ENCODE peak calls at places on chromosomes 1 and 21, in six cellular contexts. H is Panc1, A is aorta, G is neuronal stem cell, U is choroid plexus epithelial cell, L is fibroblast of pulmonary artery. J is an unnamed sample.

GRCh38 chr1:31155216-31155806 is 84.4 kb downstream of the NKAIN1 start:
- DNase-seq in H (no peak), A (peak), G (peak), U (peak), L (peak), J (no peak)

GRCh38 chr1:9081473-9081872 is 12.0 kb upstream of the SLC2A5 start:
- DNase-seq in H (no peak), A (no peak), G (no peak), U (no peak), L (no peak), J (no peak)

GRCh38 chr1:17984510-17985085 is 123.0 kb upstream of the IGSF21 start:
- DNase-seq in H (no peak), A (no peak), G (peak), U (peak), L (peak), J (no peak)

GRCh38 chr1:78081980-78082860 is 36.5 kb downstream of the GIPC2 start:
- DNase-seq in H (no peak), A (no peak), G (no peak), U (peak), L (peak), J (no peak)

GRCh38 chr1:219697667-219698066 is 84.8 kb upstream of the ZC3H11B start:
- DNase-seq in H (no peak), A (no peak), G (no peak), U (no peak), L (no peak), J (no peak)

GRCh38 chr21:35476616-35477395 is 427.7 kb upstream of the RUNX1 start:
- DNase-seq in H (no peak), A (no peak), G (no peak), U (peak), L (peak), J (no peak)

GRCh38 chr1:1283821-1284220 is 3.6 kb downstream of the SCNN1D start:
- DNase-seq in H (no peak), A (no peak), G (no peak), U (no peak), L (no peak), J (no peak)

GRCh38 chr1:70509996-70510876 is 99.2 kb downstream of the CTH start:
- DNase-seq in H (peak), A (no peak), G (peak), U (peak), L (peak), J (peak)

GRCh38 chr1:159775716-159776115 is 5.0 kb upstream of the DUSP23 start:
- DNase-seq in H (no peak), A (no peak), G (no peak), U (peak), L (peak), J (no peak)

GRCh38 chr1:10904396-10905358 is 107.8 kb upstream of the TARDBP start:
- DNase-seq in H (no peak), A (peak), G (no peak), U (no peak), L (peak), J (no peak)

GRCh38 chr1:188615321-188615720 is 1786.6 kb downstream of the PLA2G4A start:
- DNase-seq in H (no peak), A (no peak), G (no peak), U (peak), L (peak), J (peak)

GRCh38 chr1:107250169-107250568 is 109.3 kb downstream of the NTNG1 start:
- DNase-seq in H (no peak), A (no peak), G (no peak), U (no peak), L (no peak), J (no peak)

GRCh38 chr1:116373451-116374339 is 651 bp downstream of the ATP1A1 start:
- DNase-seq in H (no peak), A (peak), G (peak), U (peak), L (peak), J (no peak)

GRCh38 chr1:157410457-157410856 is 141.9 kb downstream of the FCRL5 start:
- DNase-seq in H (no peak), A (no peak), G (no peak), U (no peak), L (no peak), J (no peak)

GRCh38 chr1:87336623-87337067 is 8.0 kb downstream of the LMO4 start:
- DNase-seq in H (no peak), A (no peak), G (no peak), U (no peak), L (no peak), J (no peak)

GRCh38 chr1:18575620-18576019 is 55.0 kb upstream of the PAX7 start:
- DNase-seq in H (no peak), A (peak), G (peak), U (peak), L (peak), J (no peak)

GRCh38 chr1:54981466-54981865 is 1.0 kb downstream of the TMEM61 start:
- DNase-seq in H (no peak), A (no peak), G (no peak), U (no peak), L (no peak), J (no peak)
- H3K4me3 ChIP-seq in H (no peak), A (no peak), G (no peak), U (no peak), L (no peak), J (no peak)

DNA sequence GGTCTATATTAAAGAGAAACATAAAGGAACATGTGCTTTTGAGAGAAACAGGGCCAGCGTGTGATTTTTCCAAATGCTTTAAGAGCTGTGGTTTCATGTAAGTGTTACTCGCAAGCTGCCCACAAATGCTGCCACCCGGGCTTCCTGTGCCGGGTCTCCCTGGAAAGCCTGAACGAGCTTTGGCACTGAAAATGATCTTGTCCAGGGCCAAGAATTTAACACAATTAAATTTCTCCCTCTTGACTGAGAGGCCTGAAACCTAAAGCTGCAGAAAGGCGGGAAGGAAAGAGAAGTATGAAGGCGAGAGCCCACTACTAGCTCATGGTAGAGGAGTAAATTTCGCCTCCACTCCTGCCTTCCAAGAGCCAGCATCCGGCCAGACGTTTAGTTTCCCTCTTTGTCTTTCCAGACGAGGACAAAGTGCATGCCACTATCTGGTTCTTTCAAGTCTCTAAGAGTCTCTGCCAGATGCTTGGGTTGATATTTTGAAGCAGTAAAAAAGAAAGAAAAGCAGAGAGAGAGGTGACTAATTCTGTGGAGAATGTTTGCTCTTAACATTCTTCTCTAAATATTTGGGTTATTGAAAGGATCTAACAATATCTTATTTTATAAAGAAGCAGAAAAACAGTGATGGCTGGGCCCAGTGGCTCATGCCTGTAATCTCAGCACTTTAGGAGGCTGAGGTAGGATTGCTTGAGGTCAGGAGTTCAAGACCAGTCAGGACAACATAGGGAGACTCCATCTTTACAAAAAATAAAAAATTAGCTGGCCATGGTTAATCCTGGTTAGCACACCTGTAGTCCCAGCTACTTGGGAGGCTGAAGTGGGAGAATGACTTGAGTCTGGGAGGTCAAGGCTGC is 100.0 kb upstream of the HNRNPU start:
- DNase-seq in H (no peak), A (no peak), G (peak), U (peak), L (peak), J (peak)
- H3K4me3 ChIP-seq in H (peak), A (peak), G (no peak), U (no peak), L (peak), J (peak)

DNA sequence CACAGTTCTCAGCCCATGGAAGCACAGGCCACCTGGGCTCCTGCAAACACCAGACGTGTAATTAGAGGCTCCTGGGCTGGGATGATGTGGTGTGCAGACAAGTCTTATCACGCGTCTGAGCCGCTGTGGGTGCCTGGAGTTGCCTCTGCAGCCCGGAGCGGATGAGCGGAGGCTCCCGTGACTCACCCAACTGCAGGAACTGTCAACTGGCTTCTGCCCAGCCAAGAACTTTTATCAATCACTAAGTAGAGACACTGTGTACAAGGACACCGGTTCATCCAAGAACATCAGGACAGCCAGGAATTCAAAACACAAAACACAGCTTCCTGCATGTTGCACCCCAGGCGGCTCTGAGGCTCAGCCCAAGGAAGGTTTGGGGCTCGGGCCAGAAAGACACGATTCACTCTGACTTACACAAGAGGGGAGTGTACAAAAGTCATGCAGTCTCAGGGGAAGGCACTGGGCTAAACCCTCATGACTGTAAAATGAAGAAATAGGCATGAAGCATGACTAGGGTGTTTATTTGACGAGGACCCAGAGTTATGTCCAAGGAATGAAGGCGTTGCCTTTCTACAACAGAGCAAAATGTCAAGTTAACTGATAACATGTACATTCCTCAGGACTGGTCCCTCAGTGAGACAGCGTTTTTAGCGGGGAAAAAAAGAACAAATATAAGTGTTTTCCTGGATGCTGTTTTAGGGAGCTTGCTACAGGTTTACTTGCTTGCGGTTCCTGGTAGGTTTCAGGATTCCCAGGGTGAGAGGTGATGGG is 21.1 kb downstream of the ERRFI1 start:
- DNase-seq in H (no peak), A (peak), G (no peak), U (peak), L (peak), J (peak)
- H3K4me3 ChIP-seq in H (no peak), A (no peak), G (no peak), U (no peak), L (no peak), J (no peak)

GRCh38 chr1:235011599-235012435 is 116.8 kb downstream of the TOMM20 start:
- DNase-seq in H (no peak), A (peak), G (no peak), U (peak), L (peak), J (peak)
- H3K4me3 ChIP-seq in H (no peak), A (no peak), G (no peak), U (peak), L (peak), J (no peak)

DNA sequence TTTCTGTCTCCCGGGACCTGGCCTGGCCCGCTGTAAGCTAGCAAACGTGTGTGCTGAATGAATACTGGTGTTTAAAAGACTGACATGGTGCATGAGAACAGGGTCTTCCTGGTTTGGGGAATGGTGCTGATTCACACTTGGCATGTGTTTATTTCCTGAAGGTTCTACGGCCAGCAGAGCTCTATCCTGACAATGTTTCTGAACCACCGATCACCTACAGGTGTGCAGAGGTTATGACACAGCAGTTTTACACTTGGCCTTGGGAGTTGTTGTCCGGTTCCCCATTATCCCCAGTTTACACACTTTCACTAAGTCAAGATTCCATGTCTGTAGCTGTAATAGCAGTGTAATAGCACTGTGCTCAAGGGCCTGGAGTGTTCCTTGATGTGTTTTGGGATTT is 127.3 kb downstream of the ROR1 start:
- DNase-seq in H (no peak), A (no peak), G (no peak), U (no peak), L (no peak), J (no peak)
- H3K4me3 ChIP-seq in H (no peak), A (no peak), G (no peak), U (no peak), L (no peak), J (no peak)

DNA sequence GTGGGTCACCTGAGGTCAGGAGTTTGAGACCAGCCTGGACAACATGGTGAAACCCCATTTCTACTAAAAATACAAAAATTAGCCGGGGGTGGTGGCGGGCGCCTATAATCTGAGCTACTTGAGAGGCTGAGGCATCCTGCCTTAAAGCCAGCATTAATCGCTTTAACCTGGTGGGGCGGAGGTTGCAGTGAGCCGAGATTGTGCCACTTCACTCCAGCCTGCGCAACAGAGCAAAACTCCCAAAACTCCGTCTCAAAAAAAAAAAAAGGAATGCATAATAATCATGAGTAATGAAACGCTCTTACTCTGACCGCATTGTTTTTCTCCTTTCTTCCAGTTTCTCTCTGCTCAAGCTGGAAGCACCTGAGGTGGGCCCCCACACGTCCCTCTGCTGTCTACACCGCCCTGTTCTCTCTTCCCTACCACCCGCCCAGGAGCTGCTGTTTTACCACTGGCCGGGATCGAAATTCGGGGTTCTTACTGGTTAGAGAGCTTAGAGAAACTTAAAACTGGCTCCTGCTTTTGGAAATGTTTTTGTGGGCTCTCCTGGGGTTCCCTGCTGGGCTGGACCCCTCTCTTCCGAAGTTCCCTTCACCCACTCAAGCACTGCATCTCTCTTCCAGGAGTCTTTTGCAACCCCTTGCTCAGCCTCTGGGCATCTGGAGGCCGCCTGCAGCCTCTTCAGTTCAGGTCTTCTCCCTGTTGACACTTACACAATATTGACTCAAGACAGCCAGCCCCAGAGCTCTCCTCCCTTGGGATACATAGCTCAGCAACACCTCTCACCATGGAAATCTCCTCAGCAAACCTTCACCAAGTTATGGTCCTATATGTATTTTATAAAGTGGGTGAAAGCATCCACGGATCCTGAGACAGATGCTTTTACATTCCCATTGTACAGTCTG is 62.5 kb downstream of the FAM163A start:
- DNase-seq in H (no peak), A (peak), G (no peak), U (peak), L (no peak), J (no peak)
- H3K4me3 ChIP-seq in H (no peak), A (no peak), G (no peak), U (no peak), L (no peak), J (no peak)

GRCh38 chr21:42039911-42040351 is 29.8 kb upstream of the ZBTB21 start:
- DNase-seq in H (no peak), A (peak), G (no peak), U (peak), L (peak), J (peak)
- H3K4me3 ChIP-seq in H (no peak), A (no peak), G (no peak), U (no peak), L (no peak), J (peak)

GRCh38 chr1:165355221-165355976 is 1.1 kb downstream of the LMX1A start:
- DNase-seq in H (no peak), A (no peak), G (no peak), U (no peak), L (no peak), J (no peak)
- H3K4me3 ChIP-seq in H (no peak), A (peak), G (no peak), U (no peak), L (no peak), J (no peak)

GRCh38 chr1:28759257-28759656 is 22.5 kb downstream of the YTHDF2 start:
- DNase-seq in H (no peak), A (no peak), G (no peak), U (no peak), L (no peak), J (no peak)

GRCh38 chr1:28758420-28758819 is 21.7 kb downstream of the YTHDF2 start:
- DNase-seq in H (no peak), A (no peak), G (no peak), U (no peak), L (no peak), J (no peak)

GRCh38 chr1:28756846-28757245 is 20.1 kb downstream of the YTHDF2 start:
- DNase-seq in H (no peak), A (no peak), G (no peak), U (peak), L (peak), J (no peak)

GRCh38 chr1:28751315-28752056 is 14.7 kb downstream of the YTHDF2 start:
- DNase-seq in H (no peak), A (no peak), G (no peak), U (peak), L (peak), J (no peak)

DNA sequence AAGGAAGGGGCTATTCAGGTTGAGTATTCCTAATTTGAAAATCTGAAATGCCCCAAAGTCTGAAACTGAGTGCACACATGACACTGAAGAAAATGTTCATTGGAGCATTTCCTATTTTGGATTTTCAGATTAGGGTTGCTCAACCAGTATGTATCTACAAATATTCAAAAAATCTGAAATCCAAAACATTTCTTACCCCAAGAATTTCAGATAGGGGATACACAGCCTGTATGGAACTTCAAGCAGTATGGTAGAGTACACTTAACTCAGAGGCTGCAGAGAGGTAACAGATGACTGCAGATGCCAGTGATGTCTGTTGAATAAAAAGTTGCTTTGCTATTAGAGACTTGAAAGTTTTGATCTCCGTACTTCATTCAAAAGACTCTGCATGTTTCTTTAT is 19.0 kb downstream of the YTHDF2 start:
- DNase-seq in H (no peak), A (no peak), G (no peak), U (peak), L (peak), J (no peak)
- H3K4me3 ChIP-seq in H (no peak), A (no peak), G (no peak), U (no peak), L (no peak), J (no peak)

GRCh38 chr1:155051777-155052398 is 772 bp downstream of the ADAM15 start:
- DNase-seq in H (no peak), A (peak), G (no peak), U (no peak), L (peak), J (no peak)

GRCh38 chr1:155049651-155050559 is 1.2 kb upstream of the ADAM15 start:
- DNase-seq in H (no peak), A (no peak), G (no peak), U (no peak), L (peak), J (no peak)

GRCh38 chr1:155050560-155051341 is at the start of gene ADAM15:
- DNase-seq in H (no peak), A (peak), G (peak), U (peak), L (peak), J (no peak)

GRCh38 chr1:155051342-155051776 is 243 bp downstream of the ADAM15 start:
- DNase-seq in H (no peak), A (peak), G (peak), U (no peak), L (no peak), J (no peak)

GRCh38 chr1:155048449-155049334 is 2.4 kb upstream of the ADAM15 start:
- DNase-seq in H (no peak), A (no peak), G (no peak), U (no peak), L (no peak), J (no peak)
- H3K4me3 ChIP-seq in H (no peak), A (no peak), G (no peak), U (no peak), L (no peak), J (no peak)